ENCODE peak calls at places on chromosome 20, in eight cellular contexts. N, B, O, F, T, W, C and Q are unnamed samples. For H3K4me1, the result is how much of the 10 kb centered on the place peaks cover.

GRCh38 chr20:11222243-11222642 is 548.4 kb upstream of the JAG1 start:
- DNase-seq in C (no peak), N (no peak), B (no peak), O (no peak), F (no peak), T (no peak), W (no peak), Q (no peak)

GRCh38 chr20:10675456-10675848 is 1.7 kb upstream of the JAG1 start:
- DNase-seq in T (no peak), W (no peak), F (no peak), B (no peak), O (no peak), C (no peak), N (no peak), Q (no peak)

GRCh38 chr20:46954490-46955038 is 59.9 kb downstream of the EYA2 start:
- DNase-seq in N (peak), B (no peak), C (peak), O (no peak), T (no peak), F (no peak), W (no peak), Q (no peak)

GRCh38 chr20:23413862-23414422 is 7.3 kb downstream of the NAPB start:
- DNase-seq in N (no peak), O (no peak), C (no peak), B (no peak), F (no peak), T (peak), W (no peak), Q (no peak)

GRCh38 chr20:21291026-21291425 is 12.1 kb upstream of the XRN2 start:
- DNase-seq in T (peak), N (no peak), F (no peak), O (no peak), C (peak), W (no peak), B (no peak), Q (no peak)

GRCh38 chr20:41818369-41818768 is 200.2 kb upstream of the CHD6 start:
- DNase-seq in C (no peak), B (no peak), O (no peak), W (no peak), N (no peak), T (no peak), F (no peak), Q (no peak)

GRCh38 chr20:53914091-53914860 is 156.1 kb downstream of the BCAS1 start:
- DNase-seq in N (peak), T (no peak), C (peak), B (peak), F (peak), W (no peak), O (no peak), Q (no peak)

GRCh38 chr20:51797357-51798025 is 4.8 kb downstream of the SALL4 start:
- DNase-seq in W (no peak), F (no peak), T (no peak), B (no peak), C (peak), N (peak), O (no peak), Q (no peak)

GRCh38 chr20:18984238-18985200 is 170.9 kb downstream of the SCP2D1 start:
- DNase-seq in T (no peak), B (no peak), F (no peak), N (no peak), W (no peak), C (no peak), O (no peak), Q (no peak)

GRCh38 chr20:1945134-1945618 is 48.7 kb downstream of the PDYN start:
- DNase-seq in B (peak), O (no peak), T (no peak), W (no peak), N (peak), F (no peak), C (no peak), Q (no peak)

GRCh38 chr20:57747889-57748456 is 38.2 kb upstream of the PMEPA1 start:
- DNase-seq in F (no peak), W (no peak), B (no peak), N (no peak), O (no peak), C (peak), T (no peak), Q (no peak)

GRCh38 chr20:7716286-7716972 is 223.8 kb downstream of the HAO1 start:
- DNase-seq in O (no peak), F (no peak), B (no peak), T (no peak), N (peak), C (no peak), W (no peak), Q (no peak)

GRCh38 chr20:1944345-1945099 is 49.3 kb downstream of the SIRPA start:
- DNase-seq in O (no peak), C (no peak), F (no peak), W (no peak), B (no peak), N (no peak), T (no peak), Q (no peak)

GRCh38 chr20:6744805-6745204 is 22.7 kb upstream of the BMP2 start:
- DNase-seq in C (no peak), F (no peak), W (no peak), B (no peak), N (peak), T (no peak), O (no peak), Q (no peak)

GRCh38 chr20:60001027-60001567 is 42.9 kb downstream of the CDH26 start:
- DNase-seq in N (no peak), C (no peak), F (no peak), T (peak), O (no peak), W (no peak), B (no peak), Q (no peak)

GRCh38 chr20:32681175-32682084 is 7.7 kb upstream of the C20orf203 start:
- DNase-seq in F (peak), W (peak), N (peak), T (no peak), C (peak), B (no peak), O (no peak), Q (no peak)

GRCh38 chr20:5621305-5621704 is 128.9 kb upstream of the SHLD1 start:
- DNase-seq in O (no peak), N (peak), T (no peak), C (peak), W (peak), F (peak), B (no peak), Q (no peak)

GRCh38 chr20:60101894-60102281 is 143.7 kb downstream of the CDH26 start:
- DNase-seq in W (no peak), C (no peak), O (no peak), N (no peak), B (no peak), F (no peak), T (no peak), Q (no peak)

GRCh38 chr20:1802385-1803215 is 92.6 kb upstream of the SIRPA start:
- DNase-seq in F (peak), B (peak), O (no peak), W (peak), T (no peak), C (peak), N (peak), Q (no peak)

GRCh38 chr20:32452776-32453466 is 94.8 kb downstream of the ASXL1 start:
- DNase-seq in F (no peak), W (no peak), O (no peak), C (no peak), N (no peak), T (no peak), B (no peak), Q (no peak)

GRCh38 chr20:8183526-8183925 is 51.5 kb downstream of the PLCB1 start:
- DNase-seq in T (no peak), B (no peak), C (peak), N (peak), F (no peak), W (no peak), O (no peak), Q (no peak)

GRCh38 chr20:40706977-40707582 is 18.0 kb upstream of the MAFB start:
- DNase-seq in B (no peak), C (no peak), W (no peak), O (no peak), N (no peak), T (no peak), F (peak), Q (no peak)

GRCh38 chr20:658731-659291 is 5.8 kb upstream of the SRXN1 start:
- DNase-seq in W (no peak), B (no peak), F (no peak), N (no peak), T (no peak), C (peak), O (no peak), Q (no peak)

GRCh38 chr20:47031821-47032220 is 137.2 kb downstream of the EYA2 start:
- DNase-seq in T (no peak), N (no peak), W (no peak), C (no peak), B (no peak), O (no peak), F (no peak), Q (no peak)

GRCh38 chr20:53914861-53915458 is 155.4 kb downstream of the BCAS1 start:
- DNase-seq in C (no peak), N (no peak), T (no peak), F (peak), B (no peak), W (peak), O (no peak), Q (no peak)

GRCh38 chr20:39717976-39718375 is 755.8 kb downstream of the DHX35 start:
- DNase-seq in T (no peak), O (no peak), N (no peak), B (no peak), F (no peak), W (no peak), C (peak), Q (no peak)

GRCh38 chr20:33576432-33576883 is 85.7 kb upstream of the C20orf144 start:
- DNase-seq in B (no peak), T (no peak), F (no peak), N (peak), W (no peak), O (no peak), C (no peak), Q (no peak)

GRCh38 chr20:58218665-58219341 is 9.7 kb downstream of the ANKRD60 start:
- DNase-seq in F (no peak), C (no peak), W (no peak), N (no peak), B (no peak), T (no peak), O (no peak), Q (no peak)

GRCh38 chr20:53900380-53900999 is 169.9 kb downstream of the BCAS1 start:
- DNase-seq in O (no peak), B (no peak), C (peak), W (peak), N (peak), F (no peak), T (no peak), Q (no peak)

GRCh38 chr20:62686869-62687830 is 21.5 kb upstream of the NTSR1 start:
- DNase-seq in W (no peak), T (no peak), N (no peak), F (no peak), O (no peak), B (peak), C (no peak), Q (no peak)

GRCh38 chr20:34331838-34332237 is 28.7 kb upstream of the AHCY start:
- DNase-seq in O (no peak), C (no peak), N (no peak), W (no peak), T (no peak), B (no peak), F (no peak), Q (no peak)

GRCh38 chr20:9407805-9408421 is 106.5 kb upstream of the LAMP5 start:
- DNase-seq in O (no peak), C (peak), T (no peak), B (peak), N (peak), W (peak), F (peak), Q (peak)

GRCh38 chr20:48802216-48802615 is 25.6 kb downstream of the PREX1 start:
- DNase-seq in B (no peak), W (no peak), O (no peak), T (no peak), F (no peak), N (no peak), C (no peak), Q (no peak)

GRCh38 chr20:37345339-37346231 is at the start of gene SRC:
- DNase-seq in O (peak), F (peak), C (peak), T (peak), B (peak), W (peak), N (peak), Q (no peak)

GRCh38 chr20:37343212-37343993 is 2.5 kb upstream of the SRC start:
- DNase-seq in F (peak), O (peak), C (no peak), N (no peak), W (no peak), T (no peak), B (peak), Q (no peak)

GRCh38 chr20:37343994-37344355 is 2.0 kb upstream of the SRC start:
- DNase-seq in B (no peak), F (no peak), N (no peak), W (no peak), T (no peak), C (no peak), O (no peak), Q (no peak)

GRCh38 chr20:37346232-37346525 is 239 bp downstream of the SRC start:
- DNase-seq in W (no peak), B (no peak), T (no peak), F (no peak), N (no peak), O (no peak), C (no peak), Q (no peak)

DNA sequence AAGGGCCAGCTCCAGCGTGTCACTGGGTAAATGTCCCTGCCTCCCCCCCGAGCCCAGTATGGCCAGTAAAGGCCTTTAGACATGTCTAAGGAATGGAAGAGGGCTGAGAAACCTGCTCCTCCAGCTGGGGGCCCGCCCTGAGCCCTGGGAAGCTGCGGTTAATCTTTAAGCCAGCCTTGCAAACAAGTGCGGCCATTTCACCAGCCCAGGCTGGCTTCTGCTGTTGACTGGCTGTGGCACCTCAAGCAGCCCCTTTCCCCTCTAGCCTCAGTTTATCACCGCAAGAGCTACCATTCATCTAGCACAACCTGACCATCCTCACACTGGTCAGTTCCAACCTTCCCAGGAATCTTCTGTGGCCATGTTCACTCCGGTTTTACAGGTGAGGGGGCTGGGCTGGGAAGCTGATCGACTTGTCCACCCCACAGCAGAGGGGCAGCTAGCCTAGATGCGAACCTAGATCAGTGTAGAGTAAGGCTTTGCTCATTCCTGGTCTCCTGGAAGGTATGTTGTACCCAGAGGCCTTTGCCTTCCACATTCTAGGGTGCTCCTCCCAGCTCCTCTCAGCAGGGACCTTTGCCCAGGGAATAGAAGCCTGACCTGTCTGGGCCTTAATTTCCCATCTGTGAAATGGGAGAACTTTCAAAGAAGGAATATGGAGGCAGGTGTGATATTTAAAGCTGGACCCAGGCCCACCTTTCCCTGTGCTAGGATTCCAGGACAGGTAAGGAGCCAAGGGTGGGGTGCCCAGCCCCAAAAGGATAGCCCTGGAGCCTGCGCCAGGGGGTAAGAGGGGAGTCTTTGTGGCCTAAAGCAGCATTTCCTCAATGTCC is 1.2 kb upstream of the SRC start:
- DNase-seq in T (no peak), N (no peak), B (peak), W (no peak), C (no peak), F (peak), O (no peak), Q (no peak)
- H3K4me1 ChIP-seq in T (under half), N (under half), B (under half), W (under half), C (under half), F (under half), O (under half), Q (under half)

GRCh38 chr20:36855241-36855657 is 20.7 kb upstream of the TLDC2 start:
- DNase-seq in N (no peak), O (no peak), C (no peak), F (no peak), T (no peak), B (no peak), W (no peak), Q (no peak)
- H3K4me1 ChIP-seq in N (under half), O (under half), C (half or more), F (under half), T (half or more), B (under half), W (under half), Q (under half)

GRCh38 chr20:56383334-56383733 is 8.7 kb downstream of the AURKA start:
- DNase-seq in N (no peak), B (no peak), W (no peak), C (no peak), O (no peak), T (peak), F (no peak), Q (no peak)

GRCh38 chr20:56385130-56385529 is 6.9 kb downstream of the AURKA start:
- DNase-seq in B (no peak), C (no peak), F (no peak), O (no peak), W (no peak), N (no peak), T (no peak), Q (no peak)

GRCh38 chr20:56380375-56380774 is 11.6 kb downstream of the AURKA start:
- DNase-seq in C (peak), W (peak), T (no peak), B (no peak), O (no peak), F (no peak), N (peak), Q (no peak)

GRCh38 chr20:56382696-56383095 is 9.3 kb downstream of the AURKA start:
- DNase-seq in T (peak), B (no peak), F (no peak), N (no peak), O (no peak), C (no peak), W (no peak), Q (no peak)

DNA sequence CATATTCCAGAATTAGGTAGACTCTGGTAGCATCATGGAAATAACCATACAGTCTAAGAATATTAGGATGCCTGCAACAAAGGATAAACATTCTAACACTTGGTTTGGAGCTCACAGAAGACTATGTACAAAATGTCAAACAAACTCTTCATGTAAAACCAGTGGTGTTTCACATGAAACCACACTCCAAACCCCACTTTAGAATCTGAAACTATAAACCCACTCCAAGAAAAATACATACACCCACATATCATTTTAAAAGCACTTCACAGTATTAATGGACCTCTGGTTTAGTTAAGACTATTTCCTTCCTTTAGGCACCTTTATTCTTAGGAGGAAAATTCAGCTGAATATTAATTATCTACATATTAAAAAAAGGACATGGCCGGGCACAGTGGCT is 10.5 kb downstream of the AURKA start:
- DNase-seq in C (no peak), B (no peak), T (no peak), F (no peak), W (no peak), O (no peak), N (no peak), Q (no peak)
- H3K4me1 ChIP-seq in C (under half), B (under half), T (under half), F (under half), W (under half), O (under half), N (under half), Q (under half)

DNA sequence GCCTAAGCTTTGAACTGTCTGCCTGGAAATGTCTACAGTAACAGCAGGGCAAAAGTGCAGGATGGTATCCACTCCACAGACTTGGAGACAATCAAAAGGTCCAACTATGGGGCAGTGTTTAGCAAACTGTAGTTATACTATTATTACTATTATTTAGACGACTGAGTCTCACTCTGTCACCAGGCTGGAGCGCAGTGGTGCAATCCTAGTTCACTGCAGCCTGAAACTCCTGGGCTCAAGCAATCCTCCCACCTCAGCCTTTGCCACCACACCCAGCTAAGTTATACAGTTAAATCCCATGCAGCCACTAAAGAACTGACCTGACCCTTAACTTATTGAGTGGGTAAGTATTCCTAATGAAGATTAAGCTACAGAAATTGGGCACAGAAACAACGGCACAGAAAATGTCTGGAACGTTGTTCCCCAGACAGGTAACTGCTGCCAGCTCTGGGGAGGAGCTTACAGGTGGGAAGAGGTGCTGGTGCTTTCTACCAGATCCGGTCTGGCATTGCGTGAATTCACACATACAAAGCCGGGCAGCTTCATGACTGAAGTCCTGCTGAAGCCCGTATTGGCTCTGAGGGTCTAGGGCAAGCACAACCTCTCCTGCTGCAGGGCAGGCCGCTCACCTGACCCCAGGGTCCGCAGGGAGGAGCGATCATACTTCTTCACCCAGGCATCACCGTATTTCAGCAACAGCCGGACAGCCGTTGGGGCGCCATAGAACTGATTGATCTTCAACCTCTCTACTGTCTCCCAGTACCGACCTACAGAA is 27.0 kb upstream of the APMAP start:
- DNase-seq in O (no peak), B (peak), C (no peak), F (no peak), W (no peak), T (no peak), N (no peak), Q (no peak)
- H3K4me1 ChIP-seq in O (under half), B (under half), C (under half), F (under half), W (under half), T (under half), N (under half), Q (under half)

DNA sequence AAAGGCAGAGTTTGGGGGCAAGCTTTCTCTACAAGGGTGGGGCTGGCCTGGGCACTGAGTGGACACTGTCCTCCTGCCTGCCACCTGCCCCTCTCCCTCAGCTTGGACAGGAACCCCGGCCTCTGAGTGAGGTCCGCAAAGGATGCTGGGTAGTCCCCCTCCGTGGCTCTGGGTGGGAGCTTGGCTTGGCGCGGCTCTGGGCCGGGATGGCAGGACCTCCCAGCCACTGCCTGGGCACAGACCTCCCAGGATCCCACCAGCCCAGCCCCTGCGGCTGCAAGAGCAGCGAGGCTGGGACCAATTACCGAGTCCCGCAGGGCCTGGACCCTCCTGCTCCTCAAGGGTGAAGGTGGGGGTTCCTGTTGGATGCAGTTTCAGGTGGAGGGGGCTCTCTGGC is 2.9 kb upstream of the SOX18 start:
- DNase-seq in W (no peak), O (no peak), F (no peak), T (no peak), C (no peak), B (no peak), N (no peak), Q (no peak)
- H3K4me1 ChIP-seq in W (half or more), O (under half), F (under half), T (half or more), C (under half), B (under half), N (under half), Q (under half)